ENCODE peak calls at places on chromosomes 13 and 19, in ten cellular contexts. A, E, F, R, H, Q, Y, N, P and L are unnamed samples.
A peak's percentile ranks its signal among the peaks of the same experiment; 100 is the strongest.

GRCh38 chr13:76223999-76224398 is 587.9 kb downstream of the LMO7 start:
- DNase-seq in A (no peak), E (no peak), F (no peak), R (no peak), H (no peak), Q (no peak), Y (no peak), N (no peak), P (no peak), L (no peak)

GRCh38 chr19:12668937-12669271 is 2.3 kb downstream of the WDR83 start:
- DNase-seq in A (peak; percentile 62), E (peak; percentile 47), F (peak; percentile 28), R (peak; percentile 55), H (peak; percentile 71), Q (peak; percentile 53), Y (peak; percentile 57), N (peak; percentile 50), P (peak; percentile 53), L (peak; percentile 53)

GRCh38 chr19:3890590-3890989 is 10.1 kb downstream of the ATCAY start:
- DNase-seq in A (no peak), E (no peak), F (no peak), R (no peak), H (no peak), Q (no peak), Y (no peak), N (no peak), P (no peak), L (no peak)

GRCh38 chr19:12834976-12835757 is 788 bp upstream of the RTBDN start:
- DNase-seq in A (no peak), E (no peak), F (peak; percentile 21), R (peak; percentile 40), H (no peak), Q (no peak), Y (peak; percentile 47), N (peak; percentile 64), P (peak; percentile 59), L (no peak)

GRCh38 chr19:55579766-55580621 is 654 bp downstream of the ZNF579 start:
- DNase-seq in A (no peak), E (peak; percentile 52), F (no peak), R (peak; percentile 62), H (no peak), Q (no peak), Y (no peak), N (peak; percentile 25), P (peak; percentile 56), L (no peak)

GRCh38 chr13:35478384-35479222 is 2.1 kb upstream of the MAB21L1 start:
- DNase-seq in A (no peak), E (no peak), F (no peak), R (peak; percentile 43), H (peak; percentile 32), Q (no peak), Y (no peak), N (no peak), P (peak; percentile 51), L (no peak)

GRCh38 chr19:3516675-3517207 is 10.6 kb downstream of the FZR1 start:
- DNase-seq in A (peak; percentile 43), E (no peak), F (peak; percentile 35), R (no peak), H (no peak), Q (peak; percentile 55), Y (peak; percentile 67), N (peak; percentile 53), P (no peak), L (no peak)

GRCh38 chr19:5470264-5470671 is 15.1 kb downstream of the ZNRF4 start:
- DNase-seq in A (peak; percentile 63), E (no peak), F (peak; percentile 28), R (no peak), H (no peak), Q (no peak), Y (no peak), N (peak; percentile 64), P (no peak), L (peak; percentile 73)

GRCh38 chr13:108227651-108228272 is 9.6 kb downstream of the ABHD13 start:
- DNase-seq in A (peak; percentile 46), E (no peak), F (peak; percentile 4), R (peak; percentile 32), H (no peak), Q (no peak), Y (peak; percentile 27), N (peak; percentile 67), P (peak; percentile 29), L (peak; percentile 21)

GRCh38 chr19:50311723-50312635 is 17.2 kb downstream of the KCNC3 start:
- DNase-seq in A (no peak), E (no peak), F (no peak), R (peak; percentile 84), H (no peak), Q (no peak), Y (no peak), N (peak; percentile 56), P (peak; percentile 76), L (no peak)

GRCh38 chr13:29767006-29767405 is 83.4 kb downstream of the UBL3 start:
- DNase-seq in A (no peak), E (no peak), F (no peak), R (no peak), H (no peak), Q (no peak), Y (no peak), N (no peak), P (no peak), L (no peak)

GRCh38 chr13:29774830-29775229 is 75.6 kb downstream of the UBL3 start:
- DNase-seq in A (no peak), E (no peak), F (no peak), R (no peak), H (no peak), Q (no peak), Y (no peak), N (no peak), P (no peak), L (no peak)

DNA sequence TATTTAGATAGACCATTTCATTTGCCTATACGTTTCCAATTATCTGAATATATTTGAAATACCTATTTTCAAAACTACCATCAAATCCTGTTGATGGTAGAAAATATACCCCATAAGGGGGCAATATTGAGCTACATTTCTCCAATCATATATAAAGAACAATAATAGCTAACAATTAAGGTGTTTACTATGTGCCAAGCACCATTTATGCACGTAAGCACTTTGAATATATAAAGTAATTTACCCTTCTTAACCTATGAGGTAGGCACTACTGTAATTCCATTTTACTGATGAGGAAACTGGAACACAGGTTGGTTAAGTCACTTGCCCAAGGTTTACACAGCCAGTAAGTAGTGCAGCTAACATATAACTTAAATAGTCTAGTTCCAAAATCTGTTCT is 79.2 kb downstream of the UBL3 start:
- DNase-seq in A (peak; percentile 45), E (no peak), F (no peak), R (peak; percentile 8), H (peak; percentile 9), Q (no peak), Y (no peak), N (peak; percentile 70), P (no peak), L (no peak)
- TF ChIP-seq CTCF in A (peak; percentile 43), E (peak; percentile 30), F (no peak), R (peak; percentile 36), H (peak; percentile 18), Q (peak; percentile 72), Y (peak; percentile 36), N (peak; percentile 73), P (peak; percentile 46), L (peak; percentile 41)

DNA sequence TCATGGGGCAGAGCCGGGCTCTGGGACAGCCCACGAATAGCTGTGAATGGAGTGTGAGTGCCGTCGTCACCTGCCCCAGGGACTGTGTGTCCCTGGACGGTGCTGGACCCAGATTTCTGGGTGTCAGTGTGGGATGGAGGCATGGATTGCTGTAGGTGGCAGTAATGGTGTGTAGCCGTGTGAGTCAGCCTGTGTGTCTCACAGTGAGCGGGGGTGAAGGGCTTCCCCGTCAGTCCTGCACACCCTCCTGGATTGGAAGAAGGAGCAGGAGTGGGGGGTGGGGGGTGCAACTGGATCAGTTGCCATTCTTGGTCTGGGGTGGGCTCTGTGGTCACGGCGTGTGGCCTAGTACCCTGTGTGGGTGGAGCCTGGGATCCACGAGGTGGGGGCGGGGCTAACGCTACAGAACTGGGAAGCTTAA is 6.5 kb upstream of the LTBP4 start:
- DNase-seq in A (peak; percentile 61), E (peak; percentile 25), F (no peak), R (no peak), H (peak; percentile 51), Q (no peak), Y (no peak), N (peak; percentile 39), P (no peak), L (no peak)
- TF ChIP-seq CTCF in A (no peak), E (no peak), F (no peak), R (peak; percentile 12), H (no peak), Q (no peak), Y (no peak), N (no peak), P (no peak), L (no peak)

GRCh38 chr13:49649244-49649962 is 21.1 kb downstream of the ARL11 start:
- DNase-seq in A (peak; percentile 54), E (no peak), F (no peak), R (peak; percentile 45), H (no peak), Q (no peak), Y (no peak), N (peak; percentile 64), P (no peak), L (peak; percentile 21)
- TF ChIP-seq CTCF in A (peak; percentile 36), E (no peak), F (no peak), R (peak; percentile 60), H (peak; percentile 49), Q (no peak), Y (no peak), N (peak; percentile 60), P (peak; percentile 28), L (no peak)

GRCh38 chr13:98796798-98797197 is 44.3 kb upstream of the SLC15A1 start:
- DNase-seq in A (no peak), E (no peak), F (no peak), R (no peak), H (no peak), Q (no peak), Y (no peak), N (no peak), P (no peak), L (no peak)

GRCh38 chr13:98795220-98795619 is 42.7 kb upstream of the SLC15A1 start:
- DNase-seq in A (no peak), E (no peak), F (no peak), R (no peak), H (no peak), Q (no peak), Y (no peak), N (no peak), P (no peak), L (no peak)

GRCh38 chr13:98796191-98796590 is 43.7 kb upstream of the SLC15A1 start:
- DNase-seq in A (no peak), E (no peak), F (no peak), R (no peak), H (no peak), Q (no peak), Y (no peak), N (no peak), P (no peak), L (no peak)

GRCh38 chr13:98798849-98799645 is 46.6 kb upstream of the SLC15A1 start:
- DNase-seq in A (peak; percentile 59), E (no peak), F (no peak), R (no peak), H (peak; percentile 78), Q (no peak), Y (no peak), N (no peak), P (no peak), L (no peak)

DNA sequence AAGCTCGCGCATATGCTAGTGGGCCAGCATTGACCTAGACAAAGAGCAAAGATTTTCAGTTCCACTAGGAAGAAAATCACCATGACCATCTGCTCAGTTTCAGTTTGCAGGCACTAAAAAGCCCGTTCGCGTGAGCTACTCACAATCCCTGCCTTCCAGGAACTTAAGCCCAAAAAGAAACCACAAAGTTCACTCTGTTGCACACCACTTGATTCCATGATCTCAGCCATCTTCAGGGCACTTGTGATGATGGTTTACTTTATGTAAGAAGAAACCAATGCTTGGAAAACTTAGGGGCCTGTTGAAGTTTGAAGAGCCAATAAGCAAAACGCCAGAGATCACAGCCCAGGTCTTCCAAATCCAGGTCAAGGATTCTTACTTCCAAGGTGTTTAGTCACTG is 45.0 kb upstream of the SLC15A1 start:
- DNase-seq in A (no peak), E (no peak), F (no peak), R (no peak), H (no peak), Q (no peak), Y (no peak), N (no peak), P (no peak), L (no peak)
- TF ChIP-seq CTCF in A (no peak), E (no peak), F (no peak), R (no peak), H (no peak), Q (no peak), Y (no peak), N (no peak), P (no peak), L (no peak)